ENCODE peak calls at places on chromosomes 5 and 9, in five cellular contexts. One of them, this sample, is unnamed.

GRCh38 chr9:18438300-18438925 is 35.5 kb upstream of the ADAMTSL1 start:
- DNase-seq in naive B cell: no peak
- DNase-seq in dorsolateral prefrontal cortex: peak
- DNase-seq in activated CD8-positive, alpha-beta memory T cell treated with anti-CD3 and anti-CD28 coated beads for 1 hour: no peak
- DNase-seq in SJSA1: peak
- DNase-seq in this sample: peak

GRCh38 chr5:112109331-112109993 is 309.6 kb downstream of the EPB41L4A start:
- DNase-seq in naive B cell: no peak
- DNase-seq in dorsolateral prefrontal cortex: no peak
- DNase-seq in activated CD8-positive, alpha-beta memory T cell treated with anti-CD3 and anti-CD28 coated beads for 1 hour: no peak
- DNase-seq in SJSA1: no peak
- DNase-seq in this sample: peak

GRCh38 chr5:75519761-75520160 is 8.1 kb downstream of the POLK start:
- DNase-seq in naive B cell: no peak
- DNase-seq in dorsolateral prefrontal cortex: no peak
- DNase-seq in activated CD8-positive, alpha-beta memory T cell treated with anti-CD3 and anti-CD28 coated beads for 1 hour: no peak
- DNase-seq in SJSA1: no peak
- DNase-seq in this sample: no peak

GRCh38 chr5:175736652-175737051 is 78.8 kb downstream of the HRH2 start:
- DNase-seq in naive B cell: no peak
- DNase-seq in dorsolateral prefrontal cortex: no peak
- DNase-seq in activated CD8-positive, alpha-beta memory T cell treated with anti-CD3 and anti-CD28 coated beads for 1 hour: no peak
- DNase-seq in SJSA1: no peak
- DNase-seq in this sample: no peak

GRCh38 chr9:122402403-122403268 is 31.8 kb downstream of the PTGS1 start:
- DNase-seq in naive B cell: no peak
- DNase-seq in dorsolateral prefrontal cortex: no peak
- DNase-seq in activated CD8-positive, alpha-beta memory T cell treated with anti-CD3 and anti-CD28 coated beads for 1 hour: no peak
- DNase-seq in SJSA1: peak
- DNase-seq in this sample: no peak

GRCh38 chr9:78519786-78520185 is 222.9 kb downstream of the PSAT1 start:
- DNase-seq in naive B cell: no peak
- DNase-seq in dorsolateral prefrontal cortex: no peak
- DNase-seq in activated CD8-positive, alpha-beta memory T cell treated with anti-CD3 and anti-CD28 coated beads for 1 hour: no peak
- DNase-seq in SJSA1: no peak
- DNase-seq in this sample: no peak

GRCh38 chr9:36141288-36141687 is 4.8 kb downstream of the GLIPR2 start:
- DNase-seq in naive B cell: no peak
- DNase-seq in dorsolateral prefrontal cortex: no peak
- DNase-seq in activated CD8-positive, alpha-beta memory T cell treated with anti-CD3 and anti-CD28 coated beads for 1 hour: no peak
- DNase-seq in SJSA1: no peak
- DNase-seq in this sample: no peak

GRCh38 chr5:133440467-133441115 is 171.8 kb downstream of the FSTL4 start:
- DNase-seq in naive B cell: no peak
- DNase-seq in dorsolateral prefrontal cortex: no peak
- DNase-seq in activated CD8-positive, alpha-beta memory T cell treated with anti-CD3 and anti-CD28 coated beads for 1 hour: no peak
- DNase-seq in SJSA1: no peak
- DNase-seq in this sample: no peak

GRCh38 chr5:73801736-73802135 is 175.7 kb downstream of the ARHGEF28 start:
- DNase-seq in naive B cell: no peak
- DNase-seq in dorsolateral prefrontal cortex: no peak
- DNase-seq in activated CD8-positive, alpha-beta memory T cell treated with anti-CD3 and anti-CD28 coated beads for 1 hour: no peak
- DNase-seq in SJSA1: no peak
- DNase-seq in this sample: no peak

GRCh38 chr9:129350143-129350935 is 172.3 kb upstream of the IER5L start:
- DNase-seq in naive B cell: no peak
- DNase-seq in dorsolateral prefrontal cortex: no peak
- DNase-seq in activated CD8-positive, alpha-beta memory T cell treated with anti-CD3 and anti-CD28 coated beads for 1 hour: no peak
- DNase-seq in SJSA1: no peak
- DNase-seq in this sample: no peak

GRCh38 chr9:126069400-126069955 is 257.2 kb upstream of the MVB12B start:
- DNase-seq in naive B cell: no peak
- DNase-seq in dorsolateral prefrontal cortex: no peak
- DNase-seq in activated CD8-positive, alpha-beta memory T cell treated with anti-CD3 and anti-CD28 coated beads for 1 hour: no peak
- DNase-seq in SJSA1: no peak
- DNase-seq in this sample: no peak

GRCh38 chr5:149166128-149166527 is 24.8 kb downstream of the ABLIM3 start:
- DNase-seq in naive B cell: no peak
- DNase-seq in dorsolateral prefrontal cortex: no peak
- DNase-seq in activated CD8-positive, alpha-beta memory T cell treated with anti-CD3 and anti-CD28 coated beads for 1 hour: no peak
- DNase-seq in SJSA1: no peak
- DNase-seq in this sample: no peak

GRCh38 chr9:121674952-121675351 is 23.5 kb downstream of the DAB2IP start:
- DNase-seq in naive B cell: no peak
- DNase-seq in dorsolateral prefrontal cortex: no peak
- DNase-seq in activated CD8-positive, alpha-beta memory T cell treated with anti-CD3 and anti-CD28 coated beads for 1 hour: no peak
- DNase-seq in SJSA1: no peak
- DNase-seq in this sample: no peak

GRCh38 chr9:90219548-90220118 is 423.0 kb downstream of the DIRAS2 start:
- DNase-seq in naive B cell: peak
- DNase-seq in dorsolateral prefrontal cortex: no peak
- DNase-seq in activated CD8-positive, alpha-beta memory T cell treated with anti-CD3 and anti-CD28 coated beads for 1 hour: peak
- DNase-seq in SJSA1: no peak
- DNase-seq in this sample: peak

GRCh38 chr5:16081376-16081775 is 98.2 kb downstream of the MARCHF11 start:
- DNase-seq in naive B cell: no peak
- DNase-seq in dorsolateral prefrontal cortex: no peak
- DNase-seq in activated CD8-positive, alpha-beta memory T cell treated with anti-CD3 and anti-CD28 coated beads for 1 hour: no peak
- DNase-seq in SJSA1: no peak
- DNase-seq in this sample: no peak

GRCh38 chr5:73363911-73364730 is 84.5 kb downstream of the FOXD1 start:
- DNase-seq in naive B cell: no peak
- DNase-seq in dorsolateral prefrontal cortex: no peak
- DNase-seq in activated CD8-positive, alpha-beta memory T cell treated with anti-CD3 and anti-CD28 coated beads for 1 hour: no peak
- DNase-seq in SJSA1: no peak
- DNase-seq in this sample: no peak

GRCh38 chr9:99451121-99451606 is 229.1 kb downstream of the SEC61B start:
- DNase-seq in naive B cell: no peak
- DNase-seq in dorsolateral prefrontal cortex: peak
- DNase-seq in activated CD8-positive, alpha-beta memory T cell treated with anti-CD3 and anti-CD28 coated beads for 1 hour: no peak
- DNase-seq in SJSA1: no peak
- DNase-seq in this sample: no peak

GRCh38 chr5:135279328-135279727 is 119.7 kb downstream of the MACROH2A1 start:
- DNase-seq in naive B cell: no peak
- DNase-seq in dorsolateral prefrontal cortex: no peak
- DNase-seq in activated CD8-positive, alpha-beta memory T cell treated with anti-CD3 and anti-CD28 coated beads for 1 hour: no peak
- DNase-seq in SJSA1: no peak
- DNase-seq in this sample: no peak

GRCh38 chr9:90698874-90699440 is 56.3 kb upstream of the DIRAS2 start:
- DNase-seq in naive B cell: no peak
- DNase-seq in dorsolateral prefrontal cortex: no peak
- DNase-seq in activated CD8-positive, alpha-beta memory T cell treated with anti-CD3 and anti-CD28 coated beads for 1 hour: no peak
- DNase-seq in SJSA1: no peak
- DNase-seq in this sample: no peak

GRCh38 chr5:154529282-154529681 is 51.3 kb upstream of the HAND1 start:
- DNase-seq in naive B cell: no peak
- DNase-seq in dorsolateral prefrontal cortex: no peak
- DNase-seq in activated CD8-positive, alpha-beta memory T cell treated with anti-CD3 and anti-CD28 coated beads for 1 hour: no peak
- DNase-seq in SJSA1: no peak
- DNase-seq in this sample: no peak

GRCh38 chr9:34419716-34420504 is 38.5 kb downstream of the FAM219A start:
- DNase-seq in naive B cell: no peak
- DNase-seq in dorsolateral prefrontal cortex: no peak
- DNase-seq in activated CD8-positive, alpha-beta memory T cell treated with anti-CD3 and anti-CD28 coated beads for 1 hour: no peak
- DNase-seq in SJSA1: no peak
- DNase-seq in this sample: no peak

GRCh38 chr5:98713027-98713426 is 60.4 kb upstream of the RGMB start:
- DNase-seq in naive B cell: no peak
- DNase-seq in dorsolateral prefrontal cortex: no peak
- DNase-seq in activated CD8-positive, alpha-beta memory T cell treated with anti-CD3 and anti-CD28 coated beads for 1 hour: no peak
- DNase-seq in SJSA1: no peak
- DNase-seq in this sample: no peak

GRCh38 chr5:143976055-143976454 is 164.1 kb downstream of the HMHB1 start:
- DNase-seq in naive B cell: no peak
- DNase-seq in dorsolateral prefrontal cortex: no peak
- DNase-seq in activated CD8-positive, alpha-beta memory T cell treated with anti-CD3 and anti-CD28 coated beads for 1 hour: no peak
- DNase-seq in SJSA1: no peak
- DNase-seq in this sample: no peak

GRCh38 chr5:1490360-1490759 is 33.4 kb downstream of the LPCAT1 start:
- DNase-seq in naive B cell: peak
- DNase-seq in dorsolateral prefrontal cortex: no peak
- DNase-seq in activated CD8-positive, alpha-beta memory T cell treated with anti-CD3 and anti-CD28 coated beads for 1 hour: no peak
- DNase-seq in SJSA1: no peak
- DNase-seq in this sample: no peak

GRCh38 chr9:126752376-126752775 is 52.5 kb upstream of the ZBTB43 start:
- DNase-seq in naive B cell: no peak
- DNase-seq in dorsolateral prefrontal cortex: no peak
- DNase-seq in activated CD8-positive, alpha-beta memory T cell treated with anti-CD3 and anti-CD28 coated beads for 1 hour: no peak
- DNase-seq in SJSA1: no peak
- DNase-seq in this sample: no peak

GRCh38 chr9:31032206-31032605 is 1352.2 kb upstream of the ACO1 start:
- DNase-seq in naive B cell: no peak
- DNase-seq in dorsolateral prefrontal cortex: no peak
- DNase-seq in activated CD8-positive, alpha-beta memory T cell treated with anti-CD3 and anti-CD28 coated beads for 1 hour: no peak
- DNase-seq in SJSA1: no peak
- DNase-seq in this sample: no peak

GRCh38 chr9:127838375-127839078 is 15.9 kb downstream of the ENG start:
- DNase-seq in naive B cell: no peak
- DNase-seq in dorsolateral prefrontal cortex: no peak
- DNase-seq in activated CD8-positive, alpha-beta memory T cell treated with anti-CD3 and anti-CD28 coated beads for 1 hour: no peak
- DNase-seq in SJSA1: peak
- DNase-seq in this sample: no peak

GRCh38 chr9:93301911-93302525 is 118.1 kb downstream of the WNK2 start:
- DNase-seq in naive B cell: no peak
- DNase-seq in dorsolateral prefrontal cortex: peak
- DNase-seq in activated CD8-positive, alpha-beta memory T cell treated with anti-CD3 and anti-CD28 coated beads for 1 hour: no peak
- DNase-seq in SJSA1: no peak
- DNase-seq in this sample: no peak

GRCh38 chr5:14696057-14696456 is 31.5 kb downstream of the OTULIN start:
- DNase-seq in naive B cell: no peak
- DNase-seq in dorsolateral prefrontal cortex: no peak
- DNase-seq in activated CD8-positive, alpha-beta memory T cell treated with anti-CD3 and anti-CD28 coated beads for 1 hour: no peak
- DNase-seq in SJSA1: no peak
- DNase-seq in this sample: no peak

GRCh38 chr5:100131161-100131560 is 404.0 kb upstream of the FAM174A start:
- DNase-seq in naive B cell: no peak
- DNase-seq in dorsolateral prefrontal cortex: no peak
- DNase-seq in activated CD8-positive, alpha-beta memory T cell treated with anti-CD3 and anti-CD28 coated beads for 1 hour: no peak
- DNase-seq in SJSA1: no peak
- DNase-seq in this sample: no peak

GRCh38 chr5:73170522-73170921 is 2.5 kb upstream of the TMEM174 start:
- DNase-seq in naive B cell: no peak
- DNase-seq in dorsolateral prefrontal cortex: no peak
- DNase-seq in activated CD8-positive, alpha-beta memory T cell treated with anti-CD3 and anti-CD28 coated beads for 1 hour: no peak
- DNase-seq in SJSA1: no peak
- DNase-seq in this sample: peak

This sample was measured in iPS DF 6.9.